ENCODE peak calls at places on chromosomes 16 and 17, in four cellular contexts. E is RWPE1; U is activated naive CD4-positive, alpha-beta T cell treated with anti-CD3 and anti-CD28 coated beads, Interleukin-2, amount 50 U/mL, for 72 hours; F is fibroblast of villous mesenchyme. G is an unnamed sample.

GRCh38 chr16:49463529-49463928 is 89.9 kb downstream of the C16orf78 start:
- DNase-seq in F (no peak), E (no peak), U (peak), G (no peak)

GRCh38 chr17:80109066-80109618 is 7.8 kb downstream of the GAA start:
- DNase-seq in E (no peak), U (no peak), F (no peak), G (no peak)

GRCh38 chr16:79653337-79654000 is 52.9 kb upstream of the MAF start:
- DNase-seq in U (no peak), F (peak), E (no peak), G (no peak)

GRCh38 chr16:3951861-3952332 is 71.4 kb upstream of the CREBBP start:
- DNase-seq in F (no peak), E (no peak), U (no peak), G (no peak)

GRCh38 chr16:72371307-72372081 is 199.5 kb upstream of the PMFBP1 start:
- DNase-seq in E (peak), F (peak), U (no peak), G (no peak)

GRCh38 chr17:44200478-44201155 is 933 bp upstream of the ATXN7L3 start:
- DNase-seq in E (no peak), F (no peak), U (no peak), G (peak)

GRCh38 chr17:75288784-75289121 is 480 bp downstream of the SLC25A19 start:
- DNase-seq in F (no peak), U (peak), E (peak), G (peak)

GRCh38 chr16:27639588-27640276 is 89.8 kb downstream of the KATNIP start:
- DNase-seq in F (peak), U (no peak), E (peak), G (peak)

GRCh38 chr16:89507219-89507833 is 877 bp upstream of the SPG7 start:
- DNase-seq in F (peak), U (no peak), E (no peak), G (peak)

GRCh38 chr17:16342979-16343378 is 10.3 kb downstream of the CENPV start:
- DNase-seq in U (no peak), E (no peak), F (no peak), G (no peak)

GRCh38 chr17:30368896-30369720 is 9.6 kb upstream of the CPD start:
- DNase-seq in U (no peak), F (no peak), E (no peak), G (no peak)

GRCh38 chr17:63039899-63040602 is 74.0 kb downstream of the TANC2 start:
- DNase-seq in F (peak), U (no peak), E (peak), G (peak)

GRCh38 chr17:44374306-44375195 is 10.9 kb upstream of the FAM171A2 start:
- DNase-seq in E (no peak), F (no peak), U (no peak), G (no peak)

GRCh38 chr16:67541391-67542263 is 13.0 kb downstream of the RIPOR1 start:
- DNase-seq in E (peak), F (no peak), U (no peak), G (peak)

GRCh38 chr17:41785876-41786226 is 660 bp downstream of the JUP start:
- DNase-seq in F (no peak), E (peak), U (no peak), G (peak)

GRCh38 chr17:2337811-2338657 is 733 bp downstream of the SGSM2 start:
- DNase-seq in U (peak), F (peak), E (peak), G (peak)

GRCh38 chr17:83192161-83192788 is 112.9 kb downstream of the METRNL start:
- DNase-seq in F (no peak), E (no peak), U (peak), G (no peak)

GRCh38 chr16:28140788-28141618 is 70.8 kb downstream of the XPO6 start:
- DNase-seq in U (peak), E (no peak), F (peak), G (peak)

GRCh38 chr16:1363501-1364041 is 11.8 kb downstream of the GNPTG start:
- DNase-seq in E (peak), U (peak), F (peak), G (peak)

GRCh38 chr17:72192409-72193192 is 71.8 kb downstream of the SOX9 start:
- DNase-seq in E (peak), F (peak), U (no peak), G (no peak)

GRCh38 chr17:49588726-49589555 is 13.3 kb downstream of the NXPH3 start:
- DNase-seq in F (no peak), E (no peak), U (no peak), G (no peak)

GRCh38 chr17:65287040-65287439 is 149.9 kb downstream of the RGS9 start:
- DNase-seq in U (no peak), E (no peak), F (peak), G (peak)

GRCh38 chr17:48153711-48154642 is 46.4 kb downstream of the SNX11 start:
- DNase-seq in U (no peak), F (peak), E (peak), G (peak)

GRCh38 chr17:61389670-61390478 is 9.8 kb upstream of the TBX2 start:
- DNase-seq in E (no peak), U (no peak), F (peak), G (peak)

GRCh38 chr17:78997231-78997741 is 12.3 kb downstream of the CANT1 start:
- DNase-seq in U (peak), F (no peak), E (no peak), G (no peak)

GRCh38 chr16:75254359-75254837 is 3.0 kb upstream of the BCAR1 start:
- DNase-seq in F (peak), U (no peak), E (peak), G (no peak)

GRCh38 chr16:23835390-23836077 is at the start of gene PRKCB:
- DNase-seq in F (peak), U (peak), E (peak), G (peak)

GRCh38 chr16:72905581-72905980 is 142.3 kb downstream of the ZFHX3 start:
- DNase-seq in F (no peak), E (peak), U (no peak), G (peak)

GRCh38 chr17:1626333-1626732 is 2.3 kb downstream of the SLC43A2 start:
- DNase-seq in E (no peak), F (peak), U (no peak), G (no peak)

GRCh38 chr16:85613609-85614337 is 651 bp downstream of the GSE1 start:
- DNase-seq in F (peak), E (peak), U (no peak), G (peak)

GRCh38 chr17:46212634-46213435 is 19.6 kb upstream of the KANSL1 start:
- DNase-seq in U (no peak), F (peak), E (peak), G (peak)

GRCh38 chr16:2991566-2992261 is 11.5 kb upstream of the PKMYT1 start:
- DNase-seq in U (no peak), F (no peak), E (no peak), G (peak)

GRCh38 chr16:22296225-22297113 is 740 bp upstream of the POLR3E start:
- DNase-seq in U (peak), E (no peak), F (no peak), G (no peak)

GRCh38 chr16:85913688-85914422 is 14.9 kb downstream of the IRF8 start:
- DNase-seq in F (no peak), U (no peak), E (no peak), G (no peak)